ENCODE peak calls at places on chromosomes 12 and 14, in four cellular contexts. B is HEK293T, F is K562, J is GM12878. V is an unnamed sample.

GRCh38 chr12:111636209-111636928 is 37.3 kb upstream of the ATXN2 start:
- DNase-seq in B (no peak), F (peak), J (no peak), V (peak)

GRCh38 chr12:132503611-132504204 is 13.8 kb downstream of the FBRSL1 start:
- DNase-seq in B (no peak), F (no peak), J (no peak), V (no peak)

GRCh38 chr12:21607701-21608100 is 3.1 kb upstream of the GYS2 start:
- DNase-seq in B (no peak), F (no peak), J (no peak), V (no peak)

GRCh38 chr12:50017047-50017446 is 8.2 kb downstream of the RACGAP1 start:
- DNase-seq in B (no peak), F (no peak), J (no peak), V (no peak)

GRCh38 chr14:75196468-75196867 is 20.1 kb upstream of the TMED10 start:
- DNase-seq in B (no peak), F (no peak), J (no peak), V (peak)

GRCh38 chr12:9404031-9404430 is 195.8 kb upstream of the PZP start:
- DNase-seq in B (no peak), F (no peak), J (no peak), V (no peak)

GRCh38 chr14:75803768-75804167 is 142.7 kb downstream of the TTLL5 start:
- DNase-seq in B (no peak), F (no peak), J (no peak), V (no peak)

GRCh38 chr14:50471838-50472465 is 60.4 kb downstream of the MAP4K5 start:
- DNase-seq in B (no peak), F (no peak), J (no peak), V (no peak)

GRCh38 chr12:86698581-86698980 is 442.4 kb upstream of the MGAT4C start:
- DNase-seq in B (no peak), F (no peak), J (no peak), V (no peak)

GRCh38 chr14:93536945-93537344 is 106.2 kb downstream of the UNC79 start:
- DNase-seq in B (peak), F (no peak), J (no peak), V (peak)

GRCh38 chr14:71714225-71714624 is 218.0 kb upstream of the RGS6 start:
- DNase-seq in B (no peak), F (no peak), J (no peak), V (no peak)

GRCh38 chr12:93967454-93967853 is 180.9 kb upstream of the PLXNC1 start:
- DNase-seq in B (no peak), F (no peak), J (no peak), V (no peak)

GRCh38 chr12:45989857-45990467 is 412 bp downstream of the SCAF11 start:
- DNase-seq in B (peak), F (peak), J (no peak), V (peak)

GRCh38 chr12:109170335-109170734 is 53.9 kb downstream of the ACACB start:
- DNase-seq in B (no peak), F (no peak), J (no peak), V (no peak)

GRCh38 chr12:51823875-51824565 is 24.5 kb downstream of the FIGNL2 start:
- DNase-seq in B (peak), F (no peak), J (no peak), V (peak)

GRCh38 chr14:36068777-36069534 is 107.6 kb downstream of the PTCSC3 start:
- DNase-seq in B (no peak), F (no peak), J (no peak), V (no peak)

GRCh38 chr12:62643470-62643869 is 176.8 kb downstream of the MON2 start:
- DNase-seq in B (no peak), F (no peak), J (no peak), V (no peak)

GRCh38 chr12:120658286-120659150 is 18.1 kb downstream of the CABP1 start:
- DNase-seq in B (no peak), F (no peak), J (no peak), V (no peak)

GRCh38 chr12:65603428-65604351 is 220.6 kb upstream of the HMGA2 start:
- DNase-seq in B (no peak), F (peak), J (no peak), V (no peak)

GRCh38 chr12:68501226-68501625 is 109.5 kb upstream of the RAP1B start:
- DNase-seq in B (no peak), F (no peak), J (no peak), V (no peak)

GRCh38 chr12:113427882-113428281 is 5.7 kb downstream of the SDSL start:
- DNase-seq in B (no peak), F (no peak), J (no peak), V (no peak)

GRCh38 chr12:76790564-76791552 is 26.9 kb downstream of the ZDHHC17 start:
- DNase-seq in B (peak), F (peak), J (no peak), V (peak)

GRCh38 chr14:75458305-75458704 is 30.5 kb downstream of the JDP2 start:
- DNase-seq in B (no peak), F (no peak), J (no peak), V (no peak)

GRCh38 chr12:52250048-52250990 is 17.3 kb downstream of the KRT7 start:
- DNase-seq in B (no peak), F (no peak), J (no peak), V (no peak)

GRCh38 chr12:107417004-107417403 is 268.6 kb upstream of the PWP1 start:
- DNase-seq in B (no peak), F (no peak), J (no peak), V (peak)

GRCh38 chr14:61476737-61477410 is 155.5 kb downstream of the PRKCH start:
- DNase-seq in B (no peak), F (no peak), J (no peak), V (no peak)

GRCh38 chr14:33704486-33704885 is 246.4 kb downstream of the EGLN3 start:
- DNase-seq in B (no peak), F (no peak), J (no peak), V (no peak)

GRCh38 chr12:105177208-105177607 is 58.8 kb downstream of the APPL2 start:
- DNase-seq in B (no peak), F (no peak), J (no peak), V (no peak)

GRCh38 chr12:45582536-45582935 is 147.0 kb upstream of the ARID2 start:
- DNase-seq in B (no peak), F (no peak), J (no peak), V (no peak)

GRCh38 chr12:30931222-30931621 is 4.7 kb downstream of the TSPAN11 start:
- DNase-seq in B (no peak), F (no peak), J (no peak), V (no peak)

GRCh38 chr12:113422030-113422900 is at the start of gene SDSL:
- DNase-seq in B (peak), F (peak), J (peak), V (peak)

GRCh38 chr12:16608346-16608745 is 2.4 kb upstream of the LMO3 start:
- DNase-seq in B (no peak), F (no peak), J (no peak), V (no peak)

DNA sequence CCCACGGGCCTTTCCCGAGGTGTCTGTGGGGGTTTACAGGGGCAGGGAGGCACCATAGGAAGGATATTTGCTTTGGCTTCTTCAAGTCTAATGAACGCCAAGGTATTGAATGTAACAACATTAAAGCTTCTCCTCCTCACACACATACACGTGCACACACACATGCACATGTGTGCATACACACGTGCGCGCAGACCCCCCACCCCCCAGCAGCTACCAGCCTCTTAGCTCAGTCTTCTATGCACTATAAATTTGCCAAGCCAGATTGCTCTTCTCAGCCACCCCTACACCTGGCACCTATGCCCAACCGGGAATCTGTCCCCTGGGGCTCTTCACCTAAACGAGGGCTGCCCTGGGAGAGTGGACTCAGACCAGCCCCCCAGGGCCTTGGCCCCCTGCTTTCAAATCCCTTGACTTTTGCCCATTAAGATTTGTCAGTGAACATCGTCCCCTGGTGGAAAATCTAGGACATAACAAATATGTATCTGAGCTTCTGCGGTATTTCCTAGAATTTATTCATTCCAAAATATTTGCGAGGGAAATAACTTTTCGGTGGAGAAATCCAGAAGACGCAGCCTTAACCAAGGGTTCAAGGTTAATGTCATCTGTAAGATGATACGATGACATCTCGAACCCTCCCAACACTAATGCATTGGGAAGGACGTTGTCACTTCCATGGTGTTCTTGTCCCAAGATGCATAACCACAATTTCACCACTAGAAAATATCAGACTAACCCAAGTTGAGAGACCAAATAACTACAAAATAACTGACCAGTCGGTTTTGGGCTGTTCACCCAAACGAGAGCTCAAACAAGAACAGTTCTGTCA is 330.4 kb downstream of the MED13L start:
- DNase-seq in B (peak), F (peak), J (no peak), V (peak)
- TF ChIP-seq TARDBP in B (no peak), F (no peak), J (no peak), V (no peak)

DNA sequence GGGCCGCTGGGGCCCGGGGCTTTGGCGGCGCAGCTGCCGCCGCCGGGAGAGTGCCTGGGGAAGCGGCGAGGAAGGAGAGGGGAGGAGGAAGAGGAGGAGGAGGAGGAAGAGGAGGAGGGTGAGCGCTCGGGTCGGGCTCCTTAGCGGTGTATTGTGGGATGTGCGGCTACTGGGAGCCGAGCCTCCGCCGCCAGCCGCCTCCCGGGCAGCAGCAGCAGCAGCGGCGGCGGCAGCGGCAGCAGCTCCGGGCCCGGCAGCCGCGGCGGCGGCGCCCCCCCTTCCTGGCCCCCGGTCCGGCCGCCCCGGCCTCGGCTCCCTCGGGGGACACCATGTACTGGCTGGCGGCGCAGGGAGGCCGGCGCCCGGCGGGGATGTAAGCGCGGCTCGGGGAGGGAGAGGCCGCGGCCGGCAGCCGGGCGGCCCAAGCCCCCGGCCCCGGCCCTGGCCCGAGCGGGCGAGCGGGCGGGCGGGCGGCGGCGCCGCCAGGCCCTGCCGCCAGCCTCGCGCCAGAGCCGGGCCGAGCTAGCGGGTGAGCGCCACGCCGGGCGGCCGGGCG is at the start of gene SETD1B:
- DNase-seq in B (no peak), F (peak), J (no peak), V (no peak)
- TF ChIP-seq TARDBP in B (no peak), F (no peak), J (no peak), V (no peak)

GRCh38 chr12:47848853-47849252 is 29.1 kb upstream of the HDAC7 start:
- DNase-seq in B (no peak), F (no peak), J (no peak), V (no peak)

GRCh38 chr12:47852096-47852571 is 32.4 kb upstream of the HDAC7 start:
- DNase-seq in B (no peak), F (no peak), J (no peak), V (peak)

GRCh38 chr12:47850153-47851084 is 30.7 kb upstream of the HDAC7 start:
- DNase-seq in B (no peak), F (peak), J (no peak), V (peak)

GRCh38 chr12:47849261-47849660 is 29.6 kb upstream of the HDAC7 start:
- DNase-seq in B (no peak), F (no peak), J (no peak), V (no peak)

GRCh38 chr12:47851303-47851952 is 31.7 kb upstream of the HDAC7 start:
- DNase-seq in B (no peak), F (no peak), J (no peak), V (no peak)
- TF ChIP-seq TARDBP in B (no peak), F (no peak), J (no peak), V (no peak)

GRCh38 chr14:101501858-101502615 is 59.3 kb upstream of the DIO3 start:
- DNase-seq in B (no peak), F (no peak), J (no peak), V (no peak)

GRCh38 chr14:101504096-101504948 is 57.0 kb upstream of the DIO3 start:
- DNase-seq in B (no peak), F (no peak), J (no peak), V (no peak)

GRCh38 chr14:101505216-101505970 is 55.9 kb upstream of the DIO3 start:
- DNase-seq in B (no peak), F (no peak), J (no peak), V (no peak)

GRCh38 chr14:101502761-101503392 is 58.4 kb upstream of the DIO3 start:
- DNase-seq in B (no peak), F (no peak), J (no peak), V (no peak)

DNA sequence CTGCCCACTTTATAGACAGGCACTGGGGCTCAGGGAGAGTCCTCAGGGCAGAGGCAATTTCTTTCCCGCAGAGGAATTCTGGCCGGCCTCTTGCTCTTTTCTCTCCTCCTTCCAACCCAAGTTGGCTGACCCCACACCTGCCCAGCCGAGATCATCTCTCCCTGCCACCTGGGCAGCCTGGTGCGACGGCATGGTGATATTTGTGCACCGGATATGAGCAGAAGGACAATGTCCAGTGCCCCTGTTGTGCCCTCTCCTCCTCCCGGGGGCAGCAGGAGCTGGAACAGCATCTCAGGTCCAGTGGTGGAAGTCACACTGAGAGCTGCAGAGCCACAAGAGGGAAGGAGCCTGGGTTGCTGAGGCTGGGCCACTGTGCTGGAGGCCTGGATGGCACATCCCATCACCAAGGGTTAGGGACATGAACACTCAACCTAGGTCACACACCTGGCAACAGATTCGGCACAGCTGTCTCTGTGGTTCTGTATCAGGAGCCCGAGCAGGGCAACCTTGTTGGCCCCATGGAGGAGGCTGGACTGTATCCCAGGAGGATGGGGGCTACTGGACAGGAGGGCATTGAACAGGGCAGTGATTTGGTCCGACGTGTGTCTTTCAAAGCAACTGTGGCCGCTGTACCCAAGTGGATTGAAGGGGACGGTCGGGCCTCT is 57.7 kb upstream of the DIO3 start:
- DNase-seq in B (no peak), F (no peak), J (no peak), V (no peak)
- TF ChIP-seq TARDBP in B (no peak), F (no peak), J (no peak), V (no peak)

GRCh38 chr12:78002878-78003277 is 172.2 kb downstream of the NAV3 start:
- DNase-seq in B (no peak), F (no peak), J (no peak), V (no peak)
- TF ChIP-seq TARDBP in B (no peak), F (no peak), J (no peak), V (no peak)

GRCh38 chr14:22997676-22998323 is 12.1 kb downstream of the C14orf93 start:
- DNase-seq in B (no peak), F (no peak), J (no peak), V (no peak)
- TF ChIP-seq TARDBP in B (no peak), F (no peak), J (no peak), V (no peak)